ENCODE peak calls at places on chromosomes 7 and 10, in four cellular contexts. S, X, T and H are unnamed samples.
A peak's percentile ranks its signal among the peaks of the same experiment; 100 is the strongest.

GRCh38 chr7:107327986-107328569 is 141.8 kb upstream of the GPR22 start:
- DNase-seq in S (no peak), X (no peak), T (no peak), H (no peak)

GRCh38 chr7:133019590-133019989 is 62.3 kb downstream of the CHCHD3 start:
- DNase-seq in S (no peak), X (no peak), T (no peak), H (no peak)

GRCh38 chr7:1811850-1812692 is 142.0 kb downstream of the ELFN1 start:
- DNase-seq in S (no peak), X (peak; percentile 64), T (peak; percentile 64), H (no peak)

GRCh38 chr10:42864575-42864974 is 82.0 kb downstream of the BMS1 start:
- DNase-seq in S (no peak), X (no peak), T (peak; percentile 68), H (no peak)

GRCh38 chr7:45897042-45897690 is 8.9 kb downstream of the IGFBP1 start:
- DNase-seq in S (no peak), X (no peak), T (no peak), H (no peak)

GRCh38 chr10:3099291-3100092 is 32.1 kb downstream of the PFKP start:
- DNase-seq in S (no peak), X (no peak), T (no peak), H (no peak)

GRCh38 chr10:92091965-92092364 is 168.4 kb downstream of the BTAF1 start:
- DNase-seq in S (no peak), X (no peak), T (no peak), H (no peak)

GRCh38 chr10:114281461-114281860 is 42.4 kb downstream of the VWA2 start:
- DNase-seq in S (no peak), X (no peak), T (no peak), H (no peak)

GRCh38 chr7:115146148-115146547 is 224.3 kb downstream of the MDFIC start:
- DNase-seq in S (no peak), X (no peak), T (no peak), H (no peak)

GRCh38 chr7:98761225-98761624 is 108.6 kb downstream of the TMEM130 start:
- DNase-seq in S (no peak), X (no peak), T (no peak), H (no peak)

GRCh38 chr7:118648002-118648401 is 423.5 kb downstream of the ANKRD7 start:
- DNase-seq in S (no peak), X (no peak), T (no peak), H (no peak)

GRCh38 chr7:119681336-119681735 is 591.6 kb upstream of the KCND2 start:
- DNase-seq in S (no peak), X (no peak), T (no peak), H (no peak)

GRCh38 chr10:89392974-89393373 is 551 bp downstream of the IFIT1 start:
- DNase-seq in S (no peak), X (no peak), T (no peak), H (peak; percentile 88)

GRCh38 chr10:43140414-43140813 is 2.2 kb downstream of the CSGALNACT2 start:
- DNase-seq in S (no peak), X (peak; percentile 67), T (no peak), H (no peak)

GRCh38 chr7:158110661-158111555 is 476.7 kb downstream of the PTPRN2 start:
- DNase-seq in S (no peak), X (no peak), T (peak; percentile 76), H (no peak)

GRCh38 chr10:86522385-86522855 is 828 bp upstream of the WAPL start:
- DNase-seq in S (no peak), X (no peak), T (no peak), H (no peak)

GRCh38 chr10:91798736-91799579 is 732 bp downstream of the TNKS2 start:
- DNase-seq in S (peak; percentile 16), X (peak; percentile 53), T (no peak), H (no peak)

GRCh38 chr10:104472505-104472904 is 118.9 kb downstream of the CFAP58 start:
- DNase-seq in S (no peak), X (no peak), T (no peak), H (no peak)

GRCh38 chr10:32056136-32057040 is at the start of gene KIF5B:
- DNase-seq in S (peak; percentile 79), X (peak; percentile 98), T (peak; percentile 97), H (no peak)

GRCh38 chr10:79238606-79239005 is 108.7 kb upstream of the PPIF start:
- DNase-seq in S (no peak), X (no peak), T (no peak), H (no peak)

GRCh38 chr7:102914585-102914984 is 1.8 kb downstream of the LRRC17 start:
- DNase-seq in S (no peak), X (no peak), T (no peak), H (no peak)

GRCh38 chr7:121160150-121161008 is 168.4 kb upstream of the WNT16 start:
- DNase-seq in S (no peak), X (no peak), T (no peak), H (no peak)

GRCh38 chr10:89659185-89660131 is 14.4 kb upstream of the PANK1 start:
- DNase-seq in S (no peak), X (no peak), T (no peak), H (no peak)

GRCh38 chr7:16648551-16648950 is 2.6 kb downstream of the BZW2 start:
- DNase-seq in S (no peak), X (no peak), T (no peak), H (no peak)

GRCh38 chr7:138097064-138097741 is 20.9 kb downstream of the AKR1D1 start:
- DNase-seq in S (no peak), X (peak; percentile 37), T (no peak), H (no peak)

GRCh38 chr7:84975586-84976185 is 211.2 kb downstream of the SEMA3D start:
- DNase-seq in S (no peak), X (no peak), T (no peak), H (no peak)

GRCh38 chr7:127189074-127189473 is 63.7 kb downstream of the GRM8 start:
- DNase-seq in S (no peak), X (no peak), T (no peak), H (no peak)

GRCh38 chr7:40753455-40753854 is 618.6 kb downstream of the SUGCT start:
- DNase-seq in S (no peak), X (no peak), T (no peak), H (no peak)

GRCh38 chr10:102642553-102643345 is 1.5 kb upstream of the TRIM8 start:
- DNase-seq in S (no peak), X (no peak), T (no peak), H (no peak)

GRCh38 chr7:1695800-1696454 is 25.9 kb downstream of the ELFN1 start:
- DNase-seq in S (peak; percentile 7), X (no peak), T (no peak), H (no peak)

GRCh38 chr10:14839305-14839695 is 1.2 kb downstream of the HSPA14 start:
- DNase-seq in S (no peak), X (no peak), T (no peak), H (no peak)

GRCh38 chr10:5194431-5194830 is 2.2 kb upstream of the AKR1C4 start:
- DNase-seq in S (no peak), X (no peak), T (no peak), H (no peak)

GRCh38 chr7:18087031-18087686 is 59.5 kb upstream of the PRPS1L1 start:
- DNase-seq in S (peak; percentile 16), X (peak; percentile 14), T (no peak), H (no peak)